ENCODE peak calls at places on chromosomes 16 and 17, in ten cellular contexts. O, H, B, J, K, G, L, D, S and C are unnamed samples. For H3K4me1, the result is how much of the 10 kb centered on the place peaks cover.

GRCh38 chr17:75109407-75110236 is at the start of gene ARMC7:
- DNase-seq in O (peak), H (peak), B (peak), J (peak), K (peak), G (peak), L (peak), D (peak), S (peak), C (peak)

GRCh38 chr17:10681866-10682446 is 15.4 kb downstream of the SCO1 start:
- DNase-seq in O (no peak), H (no peak), B (no peak), J (no peak), K (no peak), G (no peak), L (no peak), D (no peak), S (no peak), C (no peak)

GRCh38 chr17:1769826-1770477 is 8.1 kb downstream of the SERPINF1 start:
- DNase-seq in O (peak), H (peak), B (no peak), J (no peak), K (peak), G (peak), L (no peak), D (no peak), S (no peak), C (no peak)

GRCh38 chr16:77723108-77723514 is 797 bp downstream of the NUDT7 start:
- DNase-seq in O (no peak), H (no peak), B (peak), J (peak), K (no peak), G (no peak), L (peak), D (peak), S (no peak), C (no peak)

GRCh38 chr16:19429271-19429670 is 11.6 kb downstream of the TMC5 start:
- DNase-seq in O (peak), H (peak), B (no peak), J (no peak), K (peak), G (no peak), L (no peak), D (no peak), S (no peak), C (no peak)

GRCh38 chr17:6374271-6374691 is 60.6 kb downstream of the AIPL1 start:
- DNase-seq in O (no peak), H (peak), B (no peak), J (no peak), K (no peak), G (no peak), L (no peak), D (no peak), S (no peak), C (no peak)

GRCh38 chr16:35208001-35208935 is 1748.9 kb downstream of the TP53TG3F start:
- DNase-seq in O (no peak), H (no peak), B (no peak), J (no peak), K (no peak), G (no peak), L (no peak), D (no peak), S (peak), C (no peak)

GRCh38 chr16:69084301-69084700 is 21.2 kb upstream of the HAS3 start:
- DNase-seq in O (no peak), H (no peak), B (no peak), J (no peak), K (no peak), G (no peak), L (no peak), D (no peak), S (no peak), C (no peak)

GRCh38 chr16:69798466-69798865 is 36.3 kb downstream of the WWP2 start:
- DNase-seq in O (no peak), H (no peak), B (no peak), J (no peak), K (no peak), G (no peak), L (peak), D (no peak), S (peak), C (no peak)

GRCh38 chr17:52156576-52156975 is 1.9 kb downstream of the CA10 start:
- DNase-seq in O (no peak), H (no peak), B (no peak), J (no peak), K (no peak), G (no peak), L (no peak), D (no peak), S (no peak), C (no peak)

GRCh38 chr17:66541461-66542182 is 239.2 kb downstream of the PRKCA start:
- DNase-seq in O (no peak), H (peak), B (no peak), J (no peak), K (no peak), G (no peak), L (no peak), D (no peak), S (no peak), C (no peak)

GRCh38 chr17:73291260-73291801 is 20.5 kb downstream of the CDC42EP4 start:
- DNase-seq in O (no peak), H (peak), B (peak), J (peak), K (peak), G (no peak), L (peak), D (peak), S (peak), C (no peak)

GRCh38 chr16:58511933-58512815 is 3.1 kb upstream of the SETD6 start:
- DNase-seq in O (peak), H (peak), B (peak), J (peak), K (peak), G (peak), L (peak), D (peak), S (peak), C (no peak)

GRCh38 chr16:9761870-9762269 is 420.4 kb downstream of the GRIN2A start:
- DNase-seq in O (no peak), H (no peak), B (no peak), J (no peak), K (no peak), G (no peak), L (no peak), D (no peak), S (no peak), C (no peak)

GRCh38 chr17:58006563-58006923 is 503 bp downstream of the SRSF1 start:
- DNase-seq in O (peak), H (peak), B (peak), J (peak), K (peak), G (peak), L (peak), D (peak), S (peak), C (no peak)

GRCh38 chr17:47299239-47299910 is 24.4 kb upstream of the EFCAB13 start:
- DNase-seq in O (no peak), H (no peak), B (no peak), J (no peak), K (no peak), G (no peak), L (no peak), D (no peak), S (no peak), C (no peak)

GRCh38 chr16:6709736-6710135 is 622.9 kb upstream of the RBFOX1 start:
- DNase-seq in O (no peak), H (no peak), B (no peak), J (no peak), K (no peak), G (no peak), L (no peak), D (no peak), S (no peak), C (no peak)

GRCh38 chr17:27586203-27586701 is 44.7 kb upstream of the LGALS9 start:
- DNase-seq in O (no peak), H (no peak), B (no peak), J (no peak), K (peak), G (no peak), L (no peak), D (no peak), S (no peak), C (no peak)

GRCh38 chr17:65586899-65587298 is 25.5 kb upstream of the AXIN2 start:
- DNase-seq in O (no peak), H (no peak), B (no peak), J (no peak), K (no peak), G (no peak), L (no peak), D (no peak), S (no peak), C (no peak)

GRCh38 chr17:65595071-65595655 is 33.7 kb upstream of the AXIN2 start:
- DNase-seq in O (no peak), H (no peak), B (peak), J (no peak), K (peak), G (no peak), L (no peak), D (no peak), S (no peak), C (no peak)

DNA sequence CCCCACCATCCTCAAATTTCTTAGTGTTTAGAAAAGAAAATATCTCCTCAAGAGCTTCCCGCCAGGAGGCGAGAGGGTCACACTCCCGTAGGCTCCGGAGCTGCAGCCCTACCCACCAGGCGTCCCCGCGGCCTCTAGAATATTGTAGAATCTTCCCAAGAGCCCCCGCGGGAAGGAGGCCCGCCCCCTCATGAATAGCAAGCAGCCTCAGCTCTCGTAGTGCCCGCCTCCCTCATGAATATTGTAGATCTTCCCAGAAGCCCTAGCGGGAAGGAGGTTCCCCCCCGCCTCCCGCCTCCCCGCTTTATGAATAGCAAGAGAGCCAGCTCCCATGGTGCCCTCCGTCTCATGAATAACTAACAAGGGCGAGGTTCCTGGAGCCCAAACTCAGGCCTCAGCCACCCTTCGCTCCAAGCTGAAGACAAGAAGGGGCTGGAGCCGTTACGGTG is at the start of gene FBXO47:
- DNase-seq in O (peak), H (no peak), B (peak), J (peak), K (peak), G (peak), L (peak), D (peak), S (peak), C (peak)
- H3K4me1 ChIP-seq in O (under half), H (under half), B (under half), J (under half), K (under half), G (under half), L (under half), D (under half), S (under half), C (under half)

GRCh38 chr17:17849147-17849820 is 12.5 kb upstream of the SREBF1 start:
- DNase-seq in O (no peak), H (no peak), B (peak), J (peak), K (no peak), G (peak), L (peak), D (peak), S (peak), C (no peak)

GRCh38 chr17:17848311-17848710 is 11.5 kb upstream of the SREBF1 start:
- DNase-seq in O (no peak), H (no peak), B (no peak), J (peak), K (no peak), G (no peak), L (no peak), D (no peak), S (no peak), C (no peak)

GRCh38 chr17:17851603-17852002 is 14.8 kb upstream of the SREBF1 start:
- DNase-seq in O (no peak), H (no peak), B (no peak), J (no peak), K (no peak), G (no peak), L (no peak), D (no peak), S (no peak), C (no peak)

GRCh38 chr17:17851101-17851500 is 14.3 kb upstream of the SREBF1 start:
- DNase-seq in O (no peak), H (no peak), B (no peak), J (no peak), K (no peak), G (no peak), L (no peak), D (no peak), S (no peak), C (no peak)

DNA sequence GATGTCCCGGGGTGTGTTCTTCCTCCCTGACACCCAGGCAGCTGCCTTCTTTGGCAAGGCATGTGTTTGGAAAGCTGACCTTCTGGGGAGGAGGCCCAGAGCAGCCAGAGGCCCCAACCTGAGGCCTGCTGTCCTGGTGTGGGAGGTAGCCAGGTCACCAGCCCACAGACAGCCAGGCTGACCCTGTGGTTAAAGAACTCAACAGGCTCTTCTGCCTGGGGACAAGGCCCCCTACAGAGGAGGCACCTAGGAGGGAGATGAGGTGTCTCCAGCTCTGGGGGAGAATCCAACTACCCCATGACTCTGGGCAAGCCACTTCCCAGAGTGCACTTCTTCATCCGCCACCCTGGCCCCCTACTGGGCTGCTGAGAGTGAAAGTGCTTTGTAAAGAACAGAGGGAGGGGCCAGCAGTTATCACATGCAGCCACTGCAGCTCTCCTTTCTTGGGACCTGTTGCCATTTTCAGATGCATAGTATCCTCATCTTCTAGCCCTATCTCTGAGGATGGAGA is 13.1 kb upstream of the SREBF1 start:
- DNase-seq in O (no peak), H (peak), B (peak), J (peak), K (peak), G (peak), L (peak), D (no peak), S (no peak), C (no peak)
- TF ChIP-seq CTCF in O (no peak), H (peak), B (peak), J (no peak), K (no peak), G (no peak), L (peak), D (peak), S (peak), C (no peak)

DNA sequence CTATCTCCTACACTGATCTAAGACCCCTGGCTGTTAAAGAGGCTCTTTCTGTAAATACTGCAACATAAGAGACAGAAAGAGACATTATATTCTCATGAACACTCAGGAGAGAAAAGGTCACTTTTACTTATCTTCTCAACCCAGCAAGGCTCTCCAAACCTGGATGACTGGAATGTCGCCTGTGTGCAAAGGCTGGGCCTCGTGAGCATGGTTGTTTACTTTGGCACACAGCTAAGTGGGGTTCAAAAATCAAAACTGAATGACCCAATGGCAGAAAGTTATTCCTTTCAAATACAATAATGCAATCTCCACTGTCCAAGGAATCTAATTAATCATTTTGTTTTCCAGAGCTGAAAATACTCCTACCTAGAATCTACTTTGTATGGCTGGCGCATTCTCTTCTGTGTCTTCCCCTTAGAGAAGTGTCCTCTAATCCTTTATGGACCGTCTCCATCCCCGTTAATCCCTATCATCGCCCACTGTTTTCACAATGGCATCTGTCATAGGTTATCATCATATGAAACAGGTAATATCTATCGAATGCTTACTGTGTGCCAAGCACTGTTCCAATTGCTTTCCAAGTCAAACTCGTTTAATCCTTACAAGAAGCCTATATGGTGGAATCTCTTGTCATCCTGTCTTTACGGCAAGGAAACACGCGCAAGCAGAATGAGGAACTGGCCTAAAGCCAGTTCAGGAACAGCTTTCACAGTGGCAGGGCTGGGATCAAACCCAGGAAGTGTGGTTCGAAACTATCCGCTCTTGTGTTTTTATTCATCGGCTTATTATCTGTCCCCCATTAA is 1.3 kb downstream of the SLX4 start:
- DNase-seq in O (peak), H (no peak), B (no peak), J (peak), K (no peak), G (no peak), L (no peak), D (no peak), S (no peak), C (no peak)
- H3K27ac ChIP-seq in O (no peak), H (no peak), B (no peak), J (no peak), K (no peak), G (no peak), L (no peak), D (no peak), S (no peak), C (no peak)

GRCh38 chr16:303760-304505 is 21.0 kb downstream of the PDIA2 start:
- DNase-seq in O (no peak), H (no peak), B (no peak), J (no peak), K (peak), G (no peak), L (no peak), D (no peak), S (no peak), C (no peak)

GRCh38 chr16:296806-297510 is 14.0 kb downstream of the PDIA2 start:
- DNase-seq in O (no peak), H (no peak), B (no peak), J (no peak), K (no peak), G (no peak), L (no peak), D (no peak), S (no peak), C (no peak)

GRCh38 chr16:301950-302349 is 19.0 kb downstream of the PDIA2 start:
- DNase-seq in O (no peak), H (no peak), B (no peak), J (no peak), K (no peak), G (no peak), L (no peak), D (no peak), S (no peak), C (no peak)

GRCh38 chr16:297832-298231 is 14.9 kb downstream of the PDIA2 start:
- DNase-seq in O (no peak), H (no peak), B (no peak), J (no peak), K (no peak), G (no peak), L (no peak), D (no peak), S (no peak), C (no peak)

DNA sequence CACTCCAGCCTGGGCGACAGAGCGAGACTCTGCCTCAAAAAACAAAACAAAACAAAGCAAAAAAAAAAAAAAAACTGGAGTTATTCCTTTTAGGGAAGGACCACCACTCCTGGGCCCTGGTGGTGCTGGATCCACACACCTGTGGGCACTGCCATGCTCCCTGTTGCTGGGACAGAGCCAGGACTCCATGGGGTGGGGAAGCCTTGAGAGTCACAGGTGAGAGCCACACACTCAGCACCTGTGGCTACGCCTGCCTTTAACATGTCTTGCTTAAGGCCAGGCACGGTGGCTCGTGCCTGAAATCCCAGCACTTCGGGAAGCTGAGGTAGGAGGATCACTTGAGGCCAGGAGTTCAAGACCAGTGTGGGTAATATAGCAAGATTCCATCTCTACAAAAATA is 18.3 kb downstream of the PDIA2 start:
- DNase-seq in O (no peak), H (no peak), B (no peak), J (no peak), K (no peak), G (no peak), L (no peak), D (no peak), S (no peak), C (no peak)
- H3K4me1 ChIP-seq in O (under half), H (under half), B (under half), J (under half), K (under half), G (under half), L (under half), D (under half), S (under half), C (under half)

GRCh38 chr16:85220125-85220839 is 108.0 kb upstream of the CIBAR2 start:
- DNase-seq in O (peak), H (peak), B (peak), J (peak), K (no peak), G (no peak), L (peak), D (peak), S (peak), C (no peak)
- TF ChIP-seq CTCF in O (no peak), H (no peak), B (no peak), J (no peak), K (no peak), G (no peak), L (peak), D (peak), S (no peak), C (no peak)

DNA sequence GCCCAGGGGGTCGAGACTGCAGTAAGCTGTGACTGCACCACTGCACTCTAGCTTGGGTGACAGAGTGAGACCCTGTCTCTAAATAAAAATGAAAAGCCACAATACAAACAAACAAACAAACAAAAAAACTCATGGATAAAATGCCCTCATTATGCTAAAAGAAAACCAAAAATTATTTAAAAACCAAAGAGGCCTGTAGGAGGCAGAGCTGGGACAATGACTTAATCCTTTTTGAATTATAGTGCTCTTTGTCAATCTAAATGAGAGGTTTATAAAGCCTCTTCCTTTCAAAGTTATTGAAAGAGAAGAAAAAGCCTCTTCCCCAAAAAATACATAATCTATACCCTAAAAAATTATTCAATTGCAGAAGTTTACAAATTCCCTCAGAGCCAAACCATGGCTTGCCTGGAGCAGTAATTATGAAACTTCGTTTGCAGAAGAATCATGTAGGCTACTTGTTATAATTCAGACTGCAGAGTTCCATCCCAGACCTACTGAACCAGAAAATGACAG is 18.5 kb downstream of the CRLF3 start:
- DNase-seq in O (no peak), H (no peak), B (no peak), J (no peak), K (no peak), G (no peak), L (no peak), D (no peak), S (no peak), C (no peak)
- H3K27ac ChIP-seq in O (no peak), H (no peak), B (no peak), J (no peak), K (no peak), G (peak), L (no peak), D (no peak), S (no peak), C (no peak)

GRCh38 chr16:89471225-89471624 is 19.1 kb downstream of the ANKRD11 start:
- DNase-seq in O (no peak), H (peak), B (no peak), J (no peak), K (no peak), G (no peak), L (no peak), D (no peak), S (no peak), C (no peak)
- H3K4me1 ChIP-seq in O (under half), H (under half), B (under half), J (under half), K (half or more), G (half or more), L (under half), D (under half), S (half or more), C (under half)

GRCh38 chr16:75111514-75112280 is 4.9 kb downstream of the LDHD start:
- DNase-seq in O (no peak), H (no peak), B (peak), J (peak), K (no peak), G (no peak), L (no peak), D (peak), S (peak), C (no peak)
- TF ChIP-seq CTCF in O (no peak), H (no peak), B (no peak), J (no peak), K (no peak), G (no peak), L (no peak), D (no peak), S (no peak), C (no peak)